ENCODE peak calls at places on chromosomes 3 and 15, in ten cellular contexts. V, Z, L, A, N, P, R, H, F and K are unnamed samples.

GRCh38 chr3:172268896-172269295 is 179.4 kb downstream of the GHSR start:
- DNase-seq in V (no peak), Z (no peak), L (no peak), A (no peak), N (no peak), P (no peak), R (no peak), H (no peak), F (no peak), K (no peak)

GRCh38 chr15:76368135-76368588 is 31.6 kb downstream of the ISL2 start:
- DNase-seq in V (no peak), Z (no peak), L (no peak), A (peak; percentile 9), N (no peak), P (no peak), R (no peak), H (no peak), F (no peak), K (no peak)

GRCh38 chr3:162534431-162534830 is 1037.8 kb downstream of the OTOL1 start:
- DNase-seq in V (no peak), Z (no peak), L (no peak), A (no peak), N (no peak), P (no peak), R (no peak), H (no peak), F (no peak), K (no peak)

GRCh38 chr15:23897091-23897490 is 210.0 kb upstream of the NDN start:
- DNase-seq in V (no peak), Z (no peak), L (no peak), A (no peak), N (no peak), P (no peak), R (no peak), H (no peak), F (no peak), K (no peak)

GRCh38 chr3:79922633-79923032 is 154.8 kb upstream of the ROBO1 start:
- DNase-seq in V (no peak), Z (no peak), L (no peak), A (no peak), N (no peak), P (no peak), R (no peak), H (no peak), F (no peak), K (no peak)

GRCh38 chr3:72092778-72093177 is 307.8 kb upstream of the PROK2 start:
- DNase-seq in V (no peak), Z (peak; percentile 3), L (no peak), A (no peak), N (no peak), P (no peak), R (no peak), H (no peak), F (no peak), K (no peak)

GRCh38 chr3:126480864-126481263 is 5.2 kb upstream of the ZXDC start:
- DNase-seq in V (no peak), Z (no peak), L (no peak), A (no peak), N (no peak), P (no peak), R (no peak), H (no peak), F (no peak), K (no peak)

GRCh38 chr3:104102386-104102785 is 1264.3 kb upstream of the ALCAM start:
- DNase-seq in V (no peak), Z (peak; percentile 60), L (peak; percentile 23), A (no peak), N (peak; percentile 55), P (peak; percentile 44), R (no peak), H (no peak), F (peak; percentile 31), K (no peak)

GRCh38 chr3:37768107-37768809 is 93.4 kb upstream of the CTDSPL start:
- DNase-seq in V (no peak), Z (no peak), L (no peak), A (peak; percentile 55), N (peak; percentile 38), P (peak; percentile 56), R (no peak), H (no peak), F (no peak), K (no peak)

GRCh38 chr3:13040381-13041074 is 32.7 kb downstream of the IQSEC1 start:
- DNase-seq in V (peak; percentile 55), Z (no peak), L (no peak), A (no peak), N (no peak), P (no peak), R (no peak), H (no peak), F (peak; percentile 37), K (peak; percentile 20)

GRCh38 chr3:97970929-97971460 is 1.2 kb downstream of the RIOX2 start:
- DNase-seq in V (no peak), Z (no peak), L (no peak), A (no peak), N (no peak), P (peak; percentile 26), R (no peak), H (no peak), F (peak; percentile 12), K (no peak)

GRCh38 chr3:123143669-123144411 is 57.9 kb upstream of the SEC22A start:
- DNase-seq in V (no peak), Z (peak; percentile 34), L (peak; percentile 22), A (peak; percentile 13), N (peak; percentile 38), P (peak; percentile 27), R (no peak), H (peak; percentile 66), F (no peak), K (no peak)

GRCh38 chr3:58006661-58007060 is 1.6 kb upstream of the FLNB start:
- DNase-seq in V (no peak), Z (no peak), L (no peak), A (no peak), N (no peak), P (no peak), R (no peak), H (no peak), F (no peak), K (no peak)

GRCh38 chr3:184338538-184338945 is 1.1 kb downstream of the FAM131A start:
- DNase-seq in V (no peak), Z (no peak), L (no peak), A (no peak), N (peak; percentile 91), P (no peak), R (no peak), H (peak; percentile 70), F (no peak), K (no peak)

GRCh38 chr3:192747746-192748145 is 20.4 kb upstream of the FGF12 start:
- DNase-seq in V (no peak), Z (no peak), L (no peak), A (no peak), N (no peak), P (no peak), R (no peak), H (no peak), F (no peak), K (no peak)

GRCh38 chr3:146313411-146314111 is 62.7 kb upstream of the PLSCR4 start:
- DNase-seq in V (no peak), Z (peak; percentile 79), L (peak; percentile 31), A (peak; percentile 74), N (peak; percentile 90), P (peak; percentile 46), R (no peak), H (no peak), F (no peak), K (no peak)

GRCh38 chr15:51401872-51402517 is 60.5 kb downstream of the GLDN start:
- DNase-seq in V (no peak), Z (peak; percentile 39), L (peak; percentile 81), A (peak; percentile 34), N (peak; percentile 51), P (peak; percentile 59), R (no peak), H (peak; percentile 57), F (peak; percentile 37), K (no peak)

GRCh38 chr3:73086071-73086494 is 24.6 kb downstream of the EBLN2 start:
- DNase-seq in V (peak; percentile 16), Z (peak; percentile 39), L (peak; percentile 64), A (peak; percentile 43), N (peak; percentile 47), P (peak; percentile 52), R (no peak), H (peak; percentile 66), F (peak; percentile 47), K (no peak)